ENCODE peak calls at places on chromosomes 6 and 20, in nine cellular contexts. One of them, this sample, is unnamed.

GRCh38 chr6:83868639-83869038 is 9.2 kb downstream of the CYB5R4 start:
- DNase-seq in astrocyte of the spinal cord: peak
- DNase-seq in IMR-90: peak
- DNase-seq in NCI-H187 treated with DMSO at 0.1 percent for 48 hours: no peak
- DNase-seq in stimulated activated CD4-positive, alpha-beta T cell treated with anti-CD3 and anti-CD28 coated beads, Interleukin-4, amount 100 ng/mL, for 24 hours: no peak
- DNase-seq in heart right ventricle: no peak
- DNase-seq in nucleus accumbens: no peak
- DNase-seq in tibial nerve: no peak
- DNase-seq in HTR-8/SVneo: peak
- DNase-seq in this sample: no peak

GRCh38 chr6:15062311-15063252 is 183.3 kb upstream of the JARID2 start:
- DNase-seq in astrocyte of the spinal cord: peak
- DNase-seq in IMR-90: peak
- DNase-seq in NCI-H187 treated with DMSO at 0.1 percent for 48 hours: peak
- DNase-seq in stimulated activated CD4-positive, alpha-beta T cell treated with anti-CD3 and anti-CD28 coated beads, Interleukin-4, amount 100 ng/mL, for 24 hours: no peak
- DNase-seq in heart right ventricle: no peak
- DNase-seq in nucleus accumbens: no peak
- DNase-seq in tibial nerve: no peak
- DNase-seq in HTR-8/SVneo: peak
- DNase-seq in this sample: no peak

GRCh38 chr20:54646156-54646517 is 170.7 kb downstream of the DOK5 start:
- DNase-seq in astrocyte of the spinal cord: no peak
- DNase-seq in IMR-90: no peak
- DNase-seq in NCI-H187 treated with DMSO at 0.1 percent for 48 hours: no peak
- DNase-seq in stimulated activated CD4-positive, alpha-beta T cell treated with anti-CD3 and anti-CD28 coated beads, Interleukin-4, amount 100 ng/mL, for 24 hours: no peak
- DNase-seq in heart right ventricle: no peak
- DNase-seq in nucleus accumbens: no peak
- DNase-seq in tibial nerve: no peak
- DNase-seq in HTR-8/SVneo: no peak
- DNase-seq in this sample: no peak

GRCh38 chr6:33746036-33746600 is 587 bp downstream of the IP6K3 start:
- DNase-seq in astrocyte of the spinal cord: peak
- DNase-seq in IMR-90: peak
- DNase-seq in NCI-H187 treated with DMSO at 0.1 percent for 48 hours: no peak
- DNase-seq in stimulated activated CD4-positive, alpha-beta T cell treated with anti-CD3 and anti-CD28 coated beads, Interleukin-4, amount 100 ng/mL, for 24 hours: no peak
- DNase-seq in heart right ventricle: peak
- DNase-seq in nucleus accumbens: peak
- DNase-seq in tibial nerve: peak
- DNase-seq in HTR-8/SVneo: peak
- DNase-seq in this sample: no peak

GRCh38 chr6:101232946-101233345 is 160.6 kb upstream of the GRIK2 start:
- DNase-seq in astrocyte of the spinal cord: no peak
- DNase-seq in IMR-90: no peak
- DNase-seq in NCI-H187 treated with DMSO at 0.1 percent for 48 hours: no peak
- DNase-seq in stimulated activated CD4-positive, alpha-beta T cell treated with anti-CD3 and anti-CD28 coated beads, Interleukin-4, amount 100 ng/mL, for 24 hours: no peak
- DNase-seq in heart right ventricle: no peak
- DNase-seq in nucleus accumbens: no peak
- DNase-seq in tibial nerve: no peak
- DNase-seq in HTR-8/SVneo: no peak
- DNase-seq in this sample: no peak

GRCh38 chr6:159939591-159940016 is 29.3 kb upstream of the IGF2R start:
- DNase-seq in astrocyte of the spinal cord: no peak
- DNase-seq in IMR-90: no peak
- DNase-seq in NCI-H187 treated with DMSO at 0.1 percent for 48 hours: no peak
- DNase-seq in stimulated activated CD4-positive, alpha-beta T cell treated with anti-CD3 and anti-CD28 coated beads, Interleukin-4, amount 100 ng/mL, for 24 hours: no peak
- DNase-seq in heart right ventricle: peak
- DNase-seq in nucleus accumbens: no peak
- DNase-seq in tibial nerve: no peak
- DNase-seq in HTR-8/SVneo: no peak
- DNase-seq in this sample: no peak

GRCh38 chr6:106557837-106558236 is 71.5 kb downstream of the RTN4IP1 start:
- DNase-seq in astrocyte of the spinal cord: no peak
- DNase-seq in IMR-90: no peak
- DNase-seq in NCI-H187 treated with DMSO at 0.1 percent for 48 hours: no peak
- DNase-seq in stimulated activated CD4-positive, alpha-beta T cell treated with anti-CD3 and anti-CD28 coated beads, Interleukin-4, amount 100 ng/mL, for 24 hours: no peak
- DNase-seq in heart right ventricle: no peak
- DNase-seq in nucleus accumbens: no peak
- DNase-seq in tibial nerve: no peak
- DNase-seq in HTR-8/SVneo: no peak
- DNase-seq in this sample: no peak

GRCh38 chr6:68108243-68108835 is 526.7 kb upstream of the ADGRB3 start:
- DNase-seq in astrocyte of the spinal cord: peak
- DNase-seq in IMR-90: peak
- DNase-seq in NCI-H187 treated with DMSO at 0.1 percent for 48 hours: no peak
- DNase-seq in stimulated activated CD4-positive, alpha-beta T cell treated with anti-CD3 and anti-CD28 coated beads, Interleukin-4, amount 100 ng/mL, for 24 hours: no peak
- DNase-seq in heart right ventricle: no peak
- DNase-seq in nucleus accumbens: no peak
- DNase-seq in tibial nerve: no peak
- DNase-seq in HTR-8/SVneo: peak
- DNase-seq in this sample: no peak

GRCh38 chr6:73388433-73388799 is 6.2 kb upstream of the DDX43 start:
- DNase-seq in astrocyte of the spinal cord: no peak
- DNase-seq in IMR-90: no peak
- DNase-seq in NCI-H187 treated with DMSO at 0.1 percent for 48 hours: no peak
- DNase-seq in stimulated activated CD4-positive, alpha-beta T cell treated with anti-CD3 and anti-CD28 coated beads, Interleukin-4, amount 100 ng/mL, for 24 hours: no peak
- DNase-seq in heart right ventricle: no peak
- DNase-seq in nucleus accumbens: no peak
- DNase-seq in tibial nerve: no peak
- DNase-seq in HTR-8/SVneo: peak
- DNase-seq in this sample: no peak

GRCh38 chr20:37901667-37902503 is 1.0 kb upstream of the VSTM2L start:
- DNase-seq in astrocyte of the spinal cord: peak
- DNase-seq in IMR-90: peak
- DNase-seq in NCI-H187 treated with DMSO at 0.1 percent for 48 hours: no peak
- DNase-seq in stimulated activated CD4-positive, alpha-beta T cell treated with anti-CD3 and anti-CD28 coated beads, Interleukin-4, amount 100 ng/mL, for 24 hours: no peak
- DNase-seq in heart right ventricle: no peak
- DNase-seq in nucleus accumbens: no peak
- DNase-seq in tibial nerve: no peak
- DNase-seq in HTR-8/SVneo: peak
- DNase-seq in this sample: no peak

GRCh38 chr6:135012764-135013163 is 41.9 kb downstream of the HBS1L start:
- DNase-seq in astrocyte of the spinal cord: peak
- DNase-seq in IMR-90: peak
- DNase-seq in NCI-H187 treated with DMSO at 0.1 percent for 48 hours: no peak
- DNase-seq in stimulated activated CD4-positive, alpha-beta T cell treated with anti-CD3 and anti-CD28 coated beads, Interleukin-4, amount 100 ng/mL, for 24 hours: no peak
- DNase-seq in heart right ventricle: no peak
- DNase-seq in nucleus accumbens: no peak
- DNase-seq in tibial nerve: no peak
- DNase-seq in HTR-8/SVneo: no peak
- DNase-seq in this sample: no peak

GRCh38 chr6:140285471-140285870 is 911.0 kb upstream of the CITED2 start:
- DNase-seq in astrocyte of the spinal cord: no peak
- DNase-seq in IMR-90: no peak
- DNase-seq in NCI-H187 treated with DMSO at 0.1 percent for 48 hours: no peak
- DNase-seq in stimulated activated CD4-positive, alpha-beta T cell treated with anti-CD3 and anti-CD28 coated beads, Interleukin-4, amount 100 ng/mL, for 24 hours: no peak
- DNase-seq in heart right ventricle: no peak
- DNase-seq in nucleus accumbens: no peak
- DNase-seq in tibial nerve: no peak
- DNase-seq in HTR-8/SVneo: no peak
- DNase-seq in this sample: no peak

GRCh38 chr6:17865798-17866725 is 121.4 kb downstream of the KIF13A start:
- DNase-seq in astrocyte of the spinal cord: peak
- DNase-seq in IMR-90: peak
- DNase-seq in NCI-H187 treated with DMSO at 0.1 percent for 48 hours: no peak
- DNase-seq in stimulated activated CD4-positive, alpha-beta T cell treated with anti-CD3 and anti-CD28 coated beads, Interleukin-4, amount 100 ng/mL, for 24 hours: no peak
- DNase-seq in heart right ventricle: peak
- DNase-seq in nucleus accumbens: peak
- DNase-seq in tibial nerve: peak
- DNase-seq in HTR-8/SVneo: peak
- DNase-seq in this sample: no peak

GRCh38 chr20:51900443-51900842 is 98.1 kb upstream of the SALL4 start:
- DNase-seq in astrocyte of the spinal cord: no peak
- DNase-seq in IMR-90: no peak
- DNase-seq in NCI-H187 treated with DMSO at 0.1 percent for 48 hours: no peak
- DNase-seq in stimulated activated CD4-positive, alpha-beta T cell treated with anti-CD3 and anti-CD28 coated beads, Interleukin-4, amount 100 ng/mL, for 24 hours: no peak
- DNase-seq in heart right ventricle: no peak
- DNase-seq in nucleus accumbens: no peak
- DNase-seq in tibial nerve: no peak
- DNase-seq in HTR-8/SVneo: no peak
- DNase-seq in this sample: no peak

GRCh38 chr6:150149146-150149545 is 6.3 kb downstream of the PPP1R14C start:
- DNase-seq in astrocyte of the spinal cord: no peak
- DNase-seq in IMR-90: no peak
- DNase-seq in NCI-H187 treated with DMSO at 0.1 percent for 48 hours: no peak
- DNase-seq in stimulated activated CD4-positive, alpha-beta T cell treated with anti-CD3 and anti-CD28 coated beads, Interleukin-4, amount 100 ng/mL, for 24 hours: no peak
- DNase-seq in heart right ventricle: no peak
- DNase-seq in nucleus accumbens: no peak
- DNase-seq in tibial nerve: no peak
- DNase-seq in HTR-8/SVneo: no peak
- DNase-seq in this sample: no peak

GRCh38 chr6:30830438-30830837 is 53.9 kb upstream of the DDR1 start:
- DNase-seq in astrocyte of the spinal cord: no peak
- DNase-seq in IMR-90: no peak
- DNase-seq in NCI-H187 treated with DMSO at 0.1 percent for 48 hours: no peak
- DNase-seq in stimulated activated CD4-positive, alpha-beta T cell treated with anti-CD3 and anti-CD28 coated beads, Interleukin-4, amount 100 ng/mL, for 24 hours: no peak
- DNase-seq in heart right ventricle: no peak
- DNase-seq in nucleus accumbens: no peak
- DNase-seq in tibial nerve: no peak
- DNase-seq in HTR-8/SVneo: no peak
- DNase-seq in this sample: no peak

GRCh38 chr6:157757430-157758403 is 65.3 kb upstream of the SNX9 start:
- DNase-seq in astrocyte of the spinal cord: no peak
- DNase-seq in IMR-90: no peak
- DNase-seq in NCI-H187 treated with DMSO at 0.1 percent for 48 hours: no peak
- DNase-seq in stimulated activated CD4-positive, alpha-beta T cell treated with anti-CD3 and anti-CD28 coated beads, Interleukin-4, amount 100 ng/mL, for 24 hours: no peak
- DNase-seq in heart right ventricle: no peak
- DNase-seq in nucleus accumbens: no peak
- DNase-seq in tibial nerve: no peak
- DNase-seq in HTR-8/SVneo: no peak
- DNase-seq in this sample: no peak

GRCh38 chr6:115882174-115882573 is 178.5 kb downstream of the FRK start:
- DNase-seq in astrocyte of the spinal cord: no peak
- DNase-seq in IMR-90: no peak
- DNase-seq in NCI-H187 treated with DMSO at 0.1 percent for 48 hours: no peak
- DNase-seq in stimulated activated CD4-positive, alpha-beta T cell treated with anti-CD3 and anti-CD28 coated beads, Interleukin-4, amount 100 ng/mL, for 24 hours: no peak
- DNase-seq in heart right ventricle: no peak
- DNase-seq in nucleus accumbens: no peak
- DNase-seq in tibial nerve: no peak
- DNase-seq in HTR-8/SVneo: no peak
- DNase-seq in this sample: no peak

GRCh38 chr6:44217332-44218143 is 812 bp downstream of the MYMX start:
- DNase-seq in astrocyte of the spinal cord: peak
- DNase-seq in IMR-90: peak
- DNase-seq in NCI-H187 treated with DMSO at 0.1 percent for 48 hours: no peak
- DNase-seq in stimulated activated CD4-positive, alpha-beta T cell treated with anti-CD3 and anti-CD28 coated beads, Interleukin-4, amount 100 ng/mL, for 24 hours: no peak
- DNase-seq in heart right ventricle: peak
- DNase-seq in nucleus accumbens: peak
- DNase-seq in tibial nerve: no peak
- DNase-seq in HTR-8/SVneo: no peak
- DNase-seq in this sample: no peak

GRCh38 chr6:117018771-117019170 is 141.7 kb downstream of the RFX6 start:
- DNase-seq in astrocyte of the spinal cord: peak
- DNase-seq in IMR-90: no peak
- DNase-seq in NCI-H187 treated with DMSO at 0.1 percent for 48 hours: no peak
- DNase-seq in stimulated activated CD4-positive, alpha-beta T cell treated with anti-CD3 and anti-CD28 coated beads, Interleukin-4, amount 100 ng/mL, for 24 hours: no peak
- DNase-seq in heart right ventricle: no peak
- DNase-seq in nucleus accumbens: no peak
- DNase-seq in tibial nerve: no peak
- DNase-seq in HTR-8/SVneo: no peak
- DNase-seq in this sample: no peak

GRCh38 chr6:78538002-78538401 is 329.3 kb upstream of the IRAK1BP1 start:
- DNase-seq in astrocyte of the spinal cord: no peak
- DNase-seq in IMR-90: peak
- DNase-seq in NCI-H187 treated with DMSO at 0.1 percent for 48 hours: no peak
- DNase-seq in stimulated activated CD4-positive, alpha-beta T cell treated with anti-CD3 and anti-CD28 coated beads, Interleukin-4, amount 100 ng/mL, for 24 hours: no peak
- DNase-seq in heart right ventricle: no peak
- DNase-seq in nucleus accumbens: no peak
- DNase-seq in tibial nerve: no peak
- DNase-seq in HTR-8/SVneo: no peak
- DNase-seq in this sample: no peak

GRCh38 chr6:163530406-163530805 is 115.9 kb downstream of the QKI start:
- DNase-seq in astrocyte of the spinal cord: no peak
- DNase-seq in IMR-90: peak
- DNase-seq in NCI-H187 treated with DMSO at 0.1 percent for 48 hours: no peak
- DNase-seq in stimulated activated CD4-positive, alpha-beta T cell treated with anti-CD3 and anti-CD28 coated beads, Interleukin-4, amount 100 ng/mL, for 24 hours: no peak
- DNase-seq in heart right ventricle: no peak
- DNase-seq in nucleus accumbens: no peak
- DNase-seq in tibial nerve: no peak
- DNase-seq in HTR-8/SVneo: no peak
- DNase-seq in this sample: no peak

GRCh38 chr20:57804470-57805250 is 94.8 kb upstream of the PMEPA1 start:
- DNase-seq in astrocyte of the spinal cord: no peak
- DNase-seq in IMR-90: no peak
- DNase-seq in NCI-H187 treated with DMSO at 0.1 percent for 48 hours: no peak
- DNase-seq in stimulated activated CD4-positive, alpha-beta T cell treated with anti-CD3 and anti-CD28 coated beads, Interleukin-4, amount 100 ng/mL, for 24 hours: no peak
- DNase-seq in heart right ventricle: no peak
- DNase-seq in nucleus accumbens: no peak
- DNase-seq in tibial nerve: no peak
- DNase-seq in HTR-8/SVneo: no peak
- DNase-seq in this sample: no peak

GRCh38 chr20:25274891-25275812 is 27.3 kb downstream of the PYGB start:
- DNase-seq in astrocyte of the spinal cord: no peak
- DNase-seq in IMR-90: no peak
- DNase-seq in NCI-H187 treated with DMSO at 0.1 percent for 48 hours: no peak
- DNase-seq in stimulated activated CD4-positive, alpha-beta T cell treated with anti-CD3 and anti-CD28 coated beads, Interleukin-4, amount 100 ng/mL, for 24 hours: no peak
- DNase-seq in heart right ventricle: peak
- DNase-seq in nucleus accumbens: no peak
- DNase-seq in tibial nerve: no peak
- DNase-seq in HTR-8/SVneo: no peak
- DNase-seq in this sample: no peak

GRCh38 chr6:156774872-156775405 is 2.2 kb upstream of the ARID1B start:
- DNase-seq in astrocyte of the spinal cord: no peak
- DNase-seq in IMR-90: no peak
- DNase-seq in NCI-H187 treated with DMSO at 0.1 percent for 48 hours: no peak
- DNase-seq in stimulated activated CD4-positive, alpha-beta T cell treated with anti-CD3 and anti-CD28 coated beads, Interleukin-4, amount 100 ng/mL, for 24 hours: no peak
- DNase-seq in heart right ventricle: no peak
- DNase-seq in nucleus accumbens: no peak
- DNase-seq in tibial nerve: peak
- DNase-seq in HTR-8/SVneo: no peak
- DNase-seq in this sample: no peak

This sample was measured in naive B cell.